ENCODE peak calls at places on chromosomes 4 and X, in nine cellular contexts. Y, L, V, A, T, D, J, I and R are unnamed samples.

GRCh38 chrX:130125090-130125489 is 14.8 kb upstream of the ELF4 start:
- DNase-seq in J (no peak), T (peak), D (peak), L (peak), Y (no peak), I (peak), A (peak), V (no peak), R (no peak)

GRCh38 chr4:106875340-106875739 is 160.8 kb downstream of the DKK2 start:
- DNase-seq in A (no peak), V (no peak), I (no peak), L (no peak), J (no peak), T (no peak), D (no peak), Y (no peak), R (no peak)

GRCh38 chrX:63361494-63361893 is 10.4 kb upstream of the SPIN4 start:
- DNase-seq in I (no peak), A (no peak), D (no peak), T (no peak), L (no peak), V (no peak), J (no peak), Y (no peak), R (no peak)

GRCh38 chr4:48173055-48173991 is 39.3 kb upstream of the TXK start:
- DNase-seq in T (peak), L (no peak), A (peak), V (peak), I (no peak), Y (no peak), D (no peak), J (peak), R (no peak)

GRCh38 chr4:105520819-105521790 is 31.3 kb upstream of the ARHGEF38 start:
- DNase-seq in I (peak), V (peak), D (no peak), T (no peak), J (no peak), Y (no peak), L (no peak), A (peak), R (peak)

GRCh38 chrX:12779534-12779933 is 11.7 kb upstream of the PRPS2 start:
- DNase-seq in T (no peak), I (no peak), V (no peak), L (no peak), A (no peak), J (no peak), Y (no peak), D (no peak), R (peak)

GRCh38 chr4:105896984-105897760 is 1.9 kb downstream of the NPNT start:
- DNase-seq in A (no peak), V (no peak), D (no peak), Y (no peak), I (no peak), T (no peak), J (no peak), L (no peak), R (no peak)

GRCh38 chrX:128310912-128311311 is 258.7 kb upstream of the ACTRT1 start:
- DNase-seq in T (no peak), A (no peak), D (no peak), L (no peak), V (no peak), Y (no peak), I (no peak), J (no peak), R (no peak)

GRCh38 chrX:16822723-16823122 is 36.5 kb downstream of the TXLNG start:
- DNase-seq in J (no peak), L (no peak), Y (no peak), V (no peak), A (peak), D (no peak), I (no peak), T (no peak), R (no peak)

GRCh38 chr4:8590546-8590880 is 2.1 kb upstream of the CPZ start:
- DNase-seq in I (no peak), D (no peak), T (no peak), Y (no peak), J (no peak), V (no peak), A (no peak), L (no peak), R (no peak)

GRCh38 chr4:25635501-25635900 is 20.1 kb upstream of the SLC34A2 start:
- DNase-seq in A (no peak), I (no peak), Y (no peak), J (no peak), D (no peak), T (no peak), V (no peak), L (no peak), R (no peak)

GRCh38 chr4:47075919-47076318 is 44.6 kb downstream of the GABRB1 start:
- DNase-seq in L (no peak), Y (no peak), T (no peak), J (no peak), V (no peak), D (no peak), I (no peak), A (no peak), R (no peak)

DNA sequence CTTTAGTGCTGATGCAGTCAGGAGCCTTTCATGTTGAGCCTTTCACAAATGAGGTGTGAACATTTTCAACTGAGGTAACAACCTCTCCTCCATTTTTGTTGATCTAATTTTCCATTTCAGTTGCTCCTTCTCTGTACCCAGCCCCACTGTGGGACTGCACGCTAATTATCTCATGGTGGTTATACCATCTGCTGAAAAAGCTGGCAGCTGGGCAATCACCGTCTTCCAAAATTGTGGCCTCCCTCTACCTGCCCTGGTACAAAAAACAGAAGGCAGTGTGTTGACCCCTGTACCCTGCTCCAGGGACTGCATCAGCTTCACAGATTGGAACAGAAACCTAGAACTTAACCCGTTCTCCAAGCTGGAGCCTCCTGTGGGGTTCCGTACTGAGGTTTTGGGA is 72.4 kb upstream of the LONRF3 start:
- DNase-seq in Y (no peak), D (no peak), A (no peak), V (no peak), J (no peak), L (no peak), T (no peak), I (no peak), R (no peak)
- H3K4me3 ChIP-seq in Y (no peak), D (no peak), A (no peak), V (no peak), J (no peak), L (no peak), T (no peak), I (no peak), R (no peak)

GRCh38 chr4:14247767-14248166 is 620.2 kb upstream of the BOD1L1 start:
- DNase-seq in I (no peak), L (no peak), Y (no peak), J (no peak), V (no peak), T (no peak), A (no peak), D (no peak), R (no peak)

GRCh38 chr4:14254252-14254651 is 626.7 kb upstream of the BOD1L1 start:
- DNase-seq in J (peak), D (no peak), L (no peak), T (no peak), I (peak), Y (no peak), A (peak), V (peak), R (peak)

GRCh38 chr4:14254806-14255445 is 627.4 kb upstream of the BOD1L1 start:
- DNase-seq in I (no peak), J (no peak), T (no peak), A (no peak), V (no peak), D (no peak), Y (no peak), L (no peak), R (no peak)

DNA sequence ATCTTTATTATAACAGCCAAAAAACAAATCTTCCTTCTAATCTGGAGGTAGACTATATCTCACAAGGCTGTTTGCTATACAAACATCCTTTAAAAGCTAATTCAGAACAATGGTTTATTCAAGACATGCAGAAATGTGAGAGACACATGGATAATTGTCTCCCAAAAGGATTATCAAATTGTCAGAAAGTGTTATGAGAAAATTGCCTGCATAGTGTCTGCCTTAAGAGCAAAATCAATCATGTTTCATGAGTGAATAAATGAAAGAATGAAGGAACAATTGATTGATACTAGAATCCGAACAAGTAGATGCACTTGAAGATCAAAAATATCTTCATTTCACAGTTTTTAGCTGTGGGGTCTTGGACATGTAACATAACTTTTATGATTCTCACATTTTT is 621.7 kb upstream of the BOD1L1 start:
- DNase-seq in J (no peak), L (no peak), V (no peak), I (no peak), D (no peak), A (no peak), Y (no peak), T (no peak), R (no peak)
- H3K4me3 ChIP-seq in J (no peak), L (no peak), V (no peak), I (no peak), D (no peak), A (no peak), Y (no peak), T (no peak), R (no peak)

GRCh38 chr4:165332502-165332901 is 5.0 kb downstream of the MSMO1 start:
- DNase-seq in A (no peak), V (no peak), D (no peak), L (no peak), I (no peak), Y (no peak), T (no peak), J (no peak), R (no peak)
- H3K4me3 ChIP-seq in A (no peak), V (no peak), D (no peak), L (no peak), I (no peak), Y (peak), T (no peak), J (peak), R (no peak)

GRCh38 chrX:86148024-86148511 is at the start of gene DACH2:
- DNase-seq in A (peak), V (no peak), Y (no peak), T (peak), L (peak), I (peak), D (peak), J (peak), R (no peak)
- H3K4me3 ChIP-seq in A (peak), V (no peak), Y (peak), T (peak), L (peak), I (peak), D (peak), J (peak), R (no peak)

GRCh38 chr4:54014761-54015160 is 49.6 kb downstream of the CHIC2 start:
- DNase-seq in T (no peak), J (no peak), I (no peak), L (no peak), V (no peak), Y (no peak), D (no peak), A (no peak), R (no peak)
- H3K4me3 ChIP-seq in T (no peak), J (no peak), I (no peak), L (no peak), V (no peak), Y (no peak), D (no peak), A (no peak), R (no peak)

DNA sequence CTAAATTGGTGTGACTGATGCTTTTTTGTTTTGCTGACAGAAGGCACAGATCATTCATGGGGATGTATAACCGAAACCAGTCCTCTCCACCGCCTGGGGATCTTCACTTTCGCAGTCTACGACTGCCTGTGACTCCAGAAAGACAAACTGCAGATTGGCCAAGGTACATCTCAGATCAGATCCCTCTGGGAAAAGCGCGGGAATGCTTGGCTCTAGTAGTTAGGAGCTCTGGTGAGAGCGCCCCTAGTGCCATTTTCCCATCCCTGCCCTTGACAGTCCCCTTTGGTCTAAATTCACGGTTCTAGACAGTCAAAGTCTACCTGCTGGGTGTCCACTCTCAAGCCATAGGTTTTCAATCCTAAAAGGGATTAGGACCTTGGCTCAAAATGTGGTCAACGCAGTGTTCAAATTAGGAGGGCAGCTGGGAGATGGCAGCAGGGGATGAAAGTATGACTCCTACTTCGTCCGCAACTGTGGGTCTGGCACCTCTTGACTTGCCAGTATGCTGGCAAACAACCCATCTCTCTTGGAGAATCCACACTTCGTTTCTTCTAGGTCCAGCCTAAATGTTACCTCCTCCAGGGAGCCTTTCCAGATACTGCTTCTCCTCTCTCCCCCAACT is 6.9 kb upstream of the HAND2 start:
- DNase-seq in V (no peak), I (no peak), L (no peak), Y (no peak), D (no peak), J (no peak), T (peak), A (no peak), R (peak)
- H3K4me3 ChIP-seq in V (no peak), I (no peak), L (no peak), Y (no peak), D (no peak), J (no peak), T (no peak), A (no peak), R (no peak)

DNA sequence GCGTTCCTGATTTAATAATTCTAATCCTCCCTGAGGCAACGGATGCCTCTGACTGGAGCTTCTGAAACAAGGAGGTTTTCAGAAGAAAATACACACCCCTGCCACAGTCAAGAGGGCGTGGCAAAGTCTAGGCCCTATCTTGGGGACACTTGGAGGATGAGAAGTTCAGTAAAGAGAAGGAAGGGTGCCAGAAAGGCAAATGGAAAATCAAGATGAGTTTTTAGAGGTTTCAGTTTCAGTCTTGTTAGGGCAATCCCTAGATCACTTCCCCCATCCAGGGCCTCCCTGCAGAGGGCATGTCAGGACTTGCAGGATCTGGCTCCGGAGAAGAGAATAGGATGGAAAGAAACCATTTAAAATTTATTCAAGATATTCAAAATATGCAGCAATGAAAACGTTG is 28.5 kb upstream of the FGF2 start:
- DNase-seq in T (peak), V (no peak), D (no peak), A (peak), Y (no peak), J (peak), L (no peak), I (peak), R (peak)
- H3K4me3 ChIP-seq in T (peak), V (no peak), D (no peak), A (peak), Y (peak), J (no peak), L (no peak), I (no peak), R (no peak)

DNA sequence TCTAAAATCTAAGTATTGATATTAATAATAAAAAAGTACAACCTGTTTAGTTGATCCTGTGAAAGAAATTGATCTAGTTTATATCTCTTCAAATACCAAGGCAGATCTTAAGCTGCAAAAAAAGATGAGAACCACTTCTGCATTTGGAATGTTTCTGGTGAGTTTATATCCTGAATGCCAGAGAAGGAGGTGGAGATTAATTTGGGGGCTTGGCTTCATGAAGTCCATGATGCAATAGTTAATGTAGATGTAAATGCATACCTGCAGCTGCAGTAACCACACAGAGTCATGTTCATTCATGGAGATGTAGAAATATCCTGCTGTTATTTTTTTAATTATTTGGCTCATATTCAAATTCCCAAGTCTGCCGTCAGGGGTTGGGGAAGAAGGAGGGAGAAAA is at the start of gene SULT1E1:
- DNase-seq in T (no peak), V (no peak), Y (no peak), L (no peak), D (no peak), J (no peak), A (no peak), I (no peak), R (no peak)
- H3K4me3 ChIP-seq in T (no peak), V (no peak), Y (no peak), L (no peak), D (no peak), J (no peak), A (no peak), I (no peak), R (no peak)

DNA sequence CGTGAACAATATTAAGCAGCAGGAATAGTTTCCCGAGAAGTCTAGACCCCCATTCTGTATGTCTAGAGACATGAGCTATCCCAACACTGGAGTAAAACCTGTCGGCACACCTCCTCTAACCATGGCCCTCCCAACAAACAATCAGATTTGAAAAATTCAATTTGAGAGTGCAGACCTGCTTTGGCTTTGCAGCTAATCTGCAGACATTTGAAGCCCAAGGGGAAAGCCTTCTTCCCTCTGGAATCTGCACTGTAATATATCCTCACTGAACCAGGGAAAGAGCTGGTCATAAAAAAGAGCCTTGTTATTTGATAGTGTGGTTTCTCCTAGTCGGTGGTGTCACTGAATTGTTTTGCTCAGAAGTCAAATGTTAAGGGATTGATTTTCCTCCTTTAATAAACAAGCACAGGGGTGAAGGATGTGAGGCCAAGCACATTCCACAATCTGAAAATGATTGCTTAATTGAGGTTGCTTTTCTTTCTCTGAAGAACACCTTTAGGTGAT is 44.6 kb upstream of the KLHL34 start:
- DNase-seq in A (no peak), I (no peak), V (no peak), T (no peak), J (no peak), D (no peak), L (no peak), Y (no peak), R (no peak)
- H3K4me3 ChIP-seq in A (no peak), I (no peak), V (no peak), T (no peak), J (no peak), D (no peak), L (no peak), Y (no peak), R (no peak)

DNA sequence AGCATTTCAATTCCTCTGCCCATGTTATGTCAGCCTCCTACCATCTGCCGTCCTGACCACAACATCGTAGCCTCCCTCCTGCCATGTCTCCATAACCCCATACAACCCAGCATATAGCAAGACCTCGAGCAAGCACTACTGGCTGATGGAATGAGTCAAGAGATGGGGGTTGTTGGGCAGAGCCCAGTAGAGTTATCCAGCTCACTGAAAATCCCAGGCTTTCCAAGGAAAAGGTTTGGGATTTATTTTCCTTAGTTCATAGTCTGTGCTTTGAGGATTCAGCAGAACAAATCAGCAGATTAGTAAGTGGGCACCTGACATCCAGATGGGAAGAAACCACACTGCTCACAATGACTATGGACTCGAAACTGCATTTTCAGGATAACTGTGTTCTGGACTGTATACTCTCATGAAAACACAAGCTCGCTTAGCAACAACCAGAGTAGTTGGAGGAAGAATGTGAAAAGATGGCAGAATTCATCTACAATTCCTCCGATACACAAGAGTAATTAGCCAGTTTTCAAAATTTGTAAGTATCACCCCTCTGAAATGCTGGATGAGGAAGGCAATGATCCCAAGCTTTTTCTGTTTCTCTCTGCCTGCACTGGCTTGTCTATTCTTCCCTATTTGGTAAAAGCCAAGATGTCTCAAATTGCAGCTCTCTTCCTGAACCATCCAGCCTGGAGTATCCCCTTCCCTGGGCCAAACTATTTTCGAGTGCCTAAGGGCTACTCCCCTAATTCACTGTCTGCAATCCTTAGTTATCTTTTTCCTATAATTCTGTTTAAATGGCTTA is 186.2 kb upstream of the TBL1X start:
- DNase-seq in A (peak), J (no peak), Y (no peak), I (no peak), L (no peak), V (no peak), T (no peak), D (no peak), R (no peak)
- H3K4me3 ChIP-seq in A (no peak), J (no peak), Y (no peak), I (no peak), L (no peak), V (no peak), T (no peak), D (no peak), R (no peak)